ENCODE peak calls at places on chromosomes 12 and 14, in seven cellular contexts. K is fibroblast of mammary gland, N is endothelial cell of umbilical vein, H is suprapubic skin, Y is right lobe of liver, U is tibial nerve, I is fibroblast of the aortic adventitia. Z is an unnamed sample.

GRCh38 chr12:1670815-1671268 is 20.0 kb upstream of the ADIPOR2 start:
- DNase-seq in U (no peak), Y (no peak), N (no peak), K (no peak), I (no peak), H (no peak), Z (no peak)

GRCh38 chr14:103281496-103282231 is 52.4 kb upstream of the EIF5 start:
- DNase-seq in H (no peak), Y (peak), N (peak), U (no peak), I (peak), K (peak), Z (no peak)

GRCh38 chr12:31570880-31571279 is 20.1 kb downstream of the DENND5B start:
- DNase-seq in K (no peak), Y (no peak), N (peak), I (no peak), H (no peak), U (no peak), Z (no peak)

GRCh38 chr14:60510976-60511599 is 2.1 kb downstream of the SIX6 start:
- DNase-seq in U (no peak), I (no peak), N (no peak), K (no peak), Y (no peak), H (no peak), Z (no peak)

GRCh38 chr12:8941691-8942478 is 7.6 kb downstream of the M6PR start:
- DNase-seq in I (no peak), N (no peak), K (no peak), Y (no peak), U (no peak), H (no peak), Z (no peak)

GRCh38 chr12:15829949-15830348 is 40.8 kb upstream of the EPS8 start:
- DNase-seq in I (peak), U (no peak), K (peak), N (no peak), H (no peak), Y (no peak), Z (no peak)

GRCh38 chr14:65072256-65072655 is 30.1 kb downstream of the MAX start:
- DNase-seq in H (no peak), K (peak), U (no peak), Y (no peak), I (no peak), N (no peak), Z (no peak)

GRCh38 chr14:20680363-20680762 is 4.0 kb upstream of the RNASE4 start:
- DNase-seq in Y (no peak), I (no peak), H (no peak), N (no peak), U (no peak), K (no peak), Z (no peak)

GRCh38 chr12:79407671-79408622 is 282.8 kb downstream of the PAWR start:
- DNase-seq in Y (no peak), I (peak), H (no peak), K (peak), N (peak), U (peak), Z (peak)

GRCh38 chr12:41011939-41012338 is 176.2 kb upstream of the PDZRN4 start:
- DNase-seq in N (peak), Y (no peak), H (no peak), K (no peak), U (no peak), I (no peak), Z (no peak)

GRCh38 chr12:93243382-93243688 is 134.4 kb upstream of the NUDT4 start:
- DNase-seq in I (no peak), N (no peak), Y (no peak), K (no peak), U (no peak), H (no peak), Z (no peak)

GRCh38 chr14:101371691-101372493 is 189.4 kb upstream of the DIO3 start:
- DNase-seq in H (no peak), N (no peak), I (no peak), U (no peak), Y (no peak), K (no peak), Z (no peak)

GRCh38 chr12:130835436-130835835 is 3.6 kb downstream of the STX2 start:
- DNase-seq in K (no peak), N (no peak), U (no peak), H (no peak), I (no peak), Y (no peak), Z (no peak)

GRCh38 chr12:91367234-91367849 is 184.7 kb upstream of the DCN start:
- DNase-seq in K (peak), U (no peak), I (peak), N (peak), Y (no peak), H (no peak), Z (no peak)

DNA sequence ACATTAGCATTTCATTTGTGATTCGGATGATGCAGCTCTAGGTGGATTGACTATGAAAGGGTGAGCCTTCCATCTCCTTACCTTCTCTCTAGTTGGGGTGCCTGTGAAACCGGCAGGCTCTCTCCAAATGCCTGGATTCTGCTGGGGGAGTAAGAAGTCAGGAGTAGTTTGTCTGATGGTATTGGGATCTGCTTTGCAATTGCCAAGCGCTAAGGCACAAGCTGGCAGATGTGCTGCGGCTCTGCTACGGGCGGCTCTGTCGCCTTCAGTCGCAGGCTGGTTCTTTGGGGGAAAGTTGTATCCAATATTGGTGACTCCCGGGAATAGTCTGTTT is 2.4 kb downstream of the RMST start:
- DNase-seq in Y (no peak), N (no peak), K (no peak), U (no peak), H (no peak), I (no peak), Z (no peak)
- H3K4me3 ChIP-seq in Y (no peak), N (no peak), K (no peak), U (no peak), H (no peak), I (no peak), Z (no peak)

GRCh38 chr14:25049127-25049558 is 804 bp downstream of the STXBP6 start:
- DNase-seq in K (no peak), N (no peak), H (peak), Y (no peak), U (no peak), I (peak), Z (no peak)

GRCh38 chr14:25048170-25049126 is 1.5 kb downstream of the STXBP6 start:
- DNase-seq in N (no peak), I (peak), Y (no peak), H (peak), K (peak), U (peak), Z (no peak)

GRCh38 chr14:25049559-25050493 is at the start of gene STXBP6:
- DNase-seq in H (peak), Y (peak), U (peak), N (peak), I (peak), K (peak), Z (peak)

GRCh38 chr14:25052385-25052784 is 2.4 kb upstream of the STXBP6 start:
- DNase-seq in H (no peak), Y (no peak), N (no peak), K (no peak), U (no peak), I (no peak), Z (no peak)

DNA sequence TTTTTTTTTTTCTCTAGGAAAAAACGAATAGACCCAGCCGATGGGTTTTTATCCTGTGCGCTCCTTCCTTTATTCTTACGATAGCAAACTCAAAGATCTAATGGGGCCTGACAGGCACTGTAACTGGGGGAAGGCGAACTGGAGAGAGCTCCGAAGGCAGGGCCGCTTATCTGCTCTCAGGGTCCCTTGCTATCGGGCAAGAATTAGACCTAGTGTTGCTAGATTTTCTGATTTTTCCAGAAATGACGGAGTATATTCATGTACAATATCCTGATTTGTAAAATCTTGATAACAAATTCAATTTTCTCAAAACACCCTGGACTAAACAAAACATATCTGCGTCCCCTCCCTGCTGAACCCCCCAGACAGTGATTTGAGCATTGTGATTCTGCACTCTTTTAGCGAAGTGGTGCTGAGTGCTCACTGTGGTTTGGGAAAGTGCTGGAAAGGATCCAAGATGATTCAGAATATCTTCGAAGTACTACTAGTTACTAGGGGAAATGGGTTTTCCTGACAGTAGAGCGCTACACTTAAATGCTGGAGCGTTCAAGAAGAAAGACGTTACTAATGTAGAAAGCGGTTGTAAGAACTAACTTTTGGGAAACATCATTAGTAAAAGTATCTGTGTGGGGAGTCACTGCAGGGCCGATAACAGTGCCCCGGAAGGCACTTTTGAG is 685 bp upstream of the STXBP6 start:
- DNase-seq in H (no peak), Y (no peak), U (no peak), I (peak), N (peak), K (peak), Z (no peak)
- H3K4me3 ChIP-seq in H (peak), Y (peak), U (peak), I (peak), N (peak), K (peak), Z (no peak)

DNA sequence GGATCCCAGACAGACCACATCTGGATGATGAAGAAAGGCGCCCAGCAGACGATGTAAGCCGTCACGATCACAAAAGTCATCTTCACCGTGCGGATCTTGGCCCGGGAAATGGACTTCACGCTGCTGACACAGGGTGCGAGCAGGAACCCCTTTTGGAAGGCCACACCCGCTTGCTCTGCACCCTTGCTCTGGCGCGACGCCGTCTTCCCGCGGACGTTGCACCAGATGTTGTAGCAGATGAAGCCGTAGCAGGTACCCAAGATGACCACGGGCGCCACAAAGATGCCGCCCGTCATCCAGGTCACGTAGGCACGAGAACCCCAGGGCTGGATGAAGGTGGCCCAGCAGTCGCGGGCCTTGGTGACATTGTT is 1.1 kb downstream of the AVPR1A start:
- DNase-seq in Y (no peak), K (no peak), I (no peak), N (no peak), H (no peak), U (no peak), Z (peak)
- H3K4me3 ChIP-seq in Y (peak), K (no peak), I (no peak), N (no peak), H (peak), U (no peak), Z (no peak)

GRCh38 chr14:105805701-105806100 is 279.3 kb downstream of the TMEM121 start:
- DNase-seq in U (no peak), N (no peak), K (no peak), I (no peak), Y (no peak), H (no peak), Z (no peak)

GRCh38 chr14:105806568-105806967 is 280.2 kb downstream of the TMEM121 start:
- DNase-seq in N (no peak), U (no peak), K (no peak), I (no peak), H (no peak), Y (no peak), Z (no peak)
- H3K4me3 ChIP-seq in N (no peak), U (no peak), K (no peak), I (no peak), H (no peak), Y (no peak), Z (no peak)

DNA sequence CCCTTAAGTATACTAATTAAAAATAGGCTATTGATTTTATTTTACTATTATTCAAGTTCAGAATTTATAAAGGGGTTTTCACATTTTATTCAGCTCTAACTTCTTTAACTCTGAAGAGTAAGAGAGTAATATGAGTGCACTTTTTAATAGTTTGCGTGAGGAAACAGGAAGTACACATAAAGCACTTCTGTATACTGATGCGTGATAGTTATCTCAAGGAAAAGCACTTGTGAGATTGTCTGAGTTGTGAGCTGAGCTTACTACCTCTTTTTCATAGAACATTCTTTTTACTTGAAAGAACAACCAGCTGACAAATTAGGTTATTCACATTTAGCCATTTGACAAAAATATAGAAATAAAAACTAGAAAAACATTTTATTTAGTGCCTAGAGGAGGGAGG is 1.9 kb downstream of the RAD51AP1 start:
- DNase-seq in U (no peak), K (no peak), I (no peak), H (no peak), Y (no peak), N (no peak), Z (no peak)
- H3K4me3 ChIP-seq in U (no peak), K (no peak), I (no peak), H (no peak), Y (no peak), N (no peak), Z (no peak)

DNA sequence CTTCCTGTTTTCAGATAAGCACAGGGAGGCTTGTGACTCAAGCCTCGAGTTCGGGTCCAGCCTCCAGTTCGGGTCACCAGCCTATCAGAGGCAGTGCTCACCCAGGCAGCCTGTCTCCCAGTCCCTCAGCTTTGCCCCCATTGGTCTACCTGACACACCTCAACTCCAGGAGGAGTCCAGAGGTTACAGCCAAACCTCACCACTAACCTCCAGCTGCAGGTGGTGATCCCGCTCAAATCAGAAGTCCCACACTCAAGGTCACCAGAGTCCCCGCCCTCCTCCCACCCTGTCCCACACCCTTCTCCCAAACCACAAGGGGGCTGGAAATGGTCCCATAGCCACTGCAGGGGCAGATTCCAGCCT is 42.1 kb downstream of the KDM2B start:
- DNase-seq in H (no peak), Y (peak), K (no peak), N (no peak), I (peak), U (no peak), Z (peak)
- H3K4me3 ChIP-seq in H (no peak), Y (no peak), K (no peak), N (no peak), I (no peak), U (no peak), Z (peak)

GRCh38 chr14:68363841-68364711 is 428.8 kb downstream of the ZFP36L1 start:
- DNase-seq in U (no peak), I (no peak), N (peak), K (no peak), H (no peak), Y (peak), Z (no peak)
- H3K4me3 ChIP-seq in U (no peak), I (no peak), N (no peak), K (no peak), H (no peak), Y (no peak), Z (no peak)

GRCh38 chr12:53617700-53618099 is 8.5 kb downstream of the ATF7 start:
- DNase-seq in N (peak), H (no peak), U (no peak), Y (no peak), I (no peak), K (no peak), Z (no peak)
- H3K4me3 ChIP-seq in N (peak), H (peak), U (no peak), Y (no peak), I (peak), K (no peak), Z (peak)

Z was measured in GM06990.